ENCODE peak calls at places on chromosomes 1 and 21, in eight cellular contexts. D is aorta; F is left ventricle myocardium inferior; O is colonic mucosa; U is PC-9; J is transverse colon; H is CD4-positive, CD25-positive, alpha-beta regulatory T cell; M is right lobe of liver. Y is an unnamed sample. For H3K4me1, the result is how much of the 10 kb centered on the place peaks cover.

GRCh38 chr1:26717066-26717465 is 21.3 kb downstream of the ARID1A start:
- DNase-seq in M (no peak), J (no peak), D (no peak), O (no peak), H (no peak), F (no peak), U (no peak), Y (no peak)

GRCh38 chr1:17472814-17473213 is 33.3 kb upstream of the RCC2 start:
- DNase-seq in D (no peak), M (no peak), J (no peak), O (no peak), H (no peak), U (no peak), F (no peak), Y (no peak)

GRCh38 chr1:208931936-208932335 is 651.6 kb upstream of the CAMK1G start:
- DNase-seq in H (no peak), M (no peak), O (no peak), D (no peak), U (no peak), J (no peak), F (no peak), Y (peak)

GRCh38 chr1:31939484-31940329 is 1.5 kb upstream of the PTP4A2 start:
- DNase-seq in F (no peak), O (peak), U (peak), H (peak), M (peak), J (peak), D (no peak), Y (peak)

GRCh38 chr1:22723151-22723550 is 12.5 kb downstream of the EPHB2 start:
- DNase-seq in M (no peak), J (no peak), O (no peak), D (no peak), F (no peak), U (no peak), H (no peak), Y (no peak)

GRCh38 chr1:164495915-164496314 is 63.1 kb upstream of the PBX1 start:
- DNase-seq in D (no peak), J (no peak), U (no peak), H (no peak), M (no peak), F (no peak), O (no peak), Y (no peak)

GRCh38 chr1:236691348-236691747 is 5.0 kb downstream of the ACTN2 start:
- DNase-seq in U (no peak), F (no peak), M (no peak), H (no peak), J (no peak), D (no peak), O (no peak), Y (no peak)

GRCh38 chr21:41048636-41049035 is 119.3 kb upstream of the BACE2 start:
- DNase-seq in F (no peak), H (no peak), U (no peak), J (no peak), M (no peak), D (no peak), O (no peak), Y (no peak)

GRCh38 chr1:61588736-61589381 is 136.1 kb downstream of the TM2D1 start:
- DNase-seq in H (peak), D (no peak), U (peak), M (peak), J (peak), F (peak), O (peak), Y (peak)

GRCh38 chr1:70487910-70488665 is 77.0 kb downstream of the CTH start:
- DNase-seq in U (no peak), H (peak), D (no peak), M (no peak), O (peak), J (peak), F (no peak), Y (peak)

GRCh38 chr1:12052008-12052573 is 11.0 kb upstream of the TNFRSF8 start:
- DNase-seq in M (no peak), U (peak), F (peak), O (peak), J (peak), H (no peak), D (peak), Y (peak)
- H3K4me1 ChIP-seq in M (under half), U (under half), F (under half), O (under half), J (under half), H (under half), D (under half), Y (under half)

GRCh38 chr1:10242811-10243210 is 32.4 kb downstream of the KIF1B start:
- DNase-seq in F (no peak), U (no peak), D (no peak), J (no peak), M (peak), O (no peak), H (no peak), Y (no peak)
- H3K4me1 ChIP-seq in F (half or more), U (under half), D (under half), J (under half), M (under half), O (under half), H (under half), Y (under half)

GRCh38 chr1:19737413-19737812 is 62.3 kb downstream of the TMCO4 start:
- DNase-seq in J (no peak), H (no peak), M (no peak), D (no peak), U (peak), F (no peak), O (no peak), Y (no peak)
- H3K4me1 ChIP-seq in J (under half), H (under half), M (under half), D (under half), U (under half), F (under half), O (under half), Y (under half)

DNA sequence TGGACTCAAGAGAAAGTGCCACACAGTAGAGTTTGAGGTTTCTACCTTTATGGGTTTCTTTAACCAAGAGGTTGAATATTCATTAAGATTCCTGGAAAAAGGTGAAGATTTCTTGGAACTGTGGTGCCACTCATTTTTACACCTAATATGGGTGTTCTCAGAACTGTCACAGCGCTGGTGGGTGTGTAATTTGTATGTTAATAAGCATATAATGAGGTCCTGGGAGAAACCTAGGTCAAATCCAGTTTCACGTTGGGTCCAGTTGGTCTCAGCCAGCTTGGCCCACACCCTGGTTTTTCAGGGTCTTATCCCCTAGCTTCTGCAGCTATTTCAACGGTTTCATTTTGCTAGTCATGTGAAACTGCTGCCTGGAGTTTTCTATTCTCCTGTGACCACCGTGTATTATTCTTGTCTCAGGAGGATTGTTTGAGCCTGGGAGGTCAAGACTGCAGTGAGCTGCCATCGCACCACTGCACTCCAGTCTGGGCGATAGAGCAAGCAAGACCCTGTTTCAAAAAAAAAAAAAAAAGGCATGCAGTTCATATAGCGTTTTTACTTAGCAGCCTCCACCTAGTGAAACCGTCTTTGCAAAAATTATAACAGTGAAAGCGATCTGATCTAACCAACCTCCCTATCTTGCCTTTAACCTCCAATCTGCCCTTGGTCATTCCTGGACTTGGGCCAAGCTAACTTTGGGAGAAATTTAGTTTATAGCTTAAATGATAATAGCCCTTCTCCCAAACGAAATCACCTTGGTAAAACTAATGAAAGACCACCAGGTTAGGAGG is 43.9 kb upstream of the EYA3 start:
- DNase-seq in J (no peak), F (no peak), H (no peak), D (no peak), U (no peak), M (no peak), O (no peak), Y (no peak)
- H3K4me1 ChIP-seq in J (under half), F (under half), H (under half), D (under half), U (under half), M (under half), O (under half), Y (under half)

GRCh38 chr1:93667642-93668041 is 14.0 kb downstream of the BCAR3 start:
- DNase-seq in H (no peak), F (no peak), D (no peak), M (no peak), J (no peak), U (peak), O (no peak), Y (no peak)
- H3K4me1 ChIP-seq in H (under half), F (half or more), D (under half), M (under half), J (under half), U (half or more), O (under half), Y (half or more)

GRCh38 chr1:183870351-183871077 is 65.6 kb downstream of the RGL1 start:
- DNase-seq in H (no peak), O (peak), U (no peak), J (peak), F (peak), M (no peak), D (peak), Y (no peak)

GRCh38 chr1:183871568-183871967 is 66.6 kb downstream of the RGL1 start:
- DNase-seq in F (no peak), M (no peak), U (no peak), J (no peak), H (no peak), O (no peak), D (no peak), Y (no peak)

GRCh38 chr1:183871142-183871541 is 66.2 kb downstream of the RGL1 start:
- DNase-seq in M (no peak), H (no peak), O (no peak), J (no peak), D (no peak), U (no peak), F (no peak), Y (no peak)

GRCh38 chr1:183869230-183869629 is 64.3 kb downstream of the RGL1 start:
- DNase-seq in D (no peak), H (no peak), F (no peak), M (no peak), J (no peak), U (no peak), O (no peak), Y (no peak)

DNA sequence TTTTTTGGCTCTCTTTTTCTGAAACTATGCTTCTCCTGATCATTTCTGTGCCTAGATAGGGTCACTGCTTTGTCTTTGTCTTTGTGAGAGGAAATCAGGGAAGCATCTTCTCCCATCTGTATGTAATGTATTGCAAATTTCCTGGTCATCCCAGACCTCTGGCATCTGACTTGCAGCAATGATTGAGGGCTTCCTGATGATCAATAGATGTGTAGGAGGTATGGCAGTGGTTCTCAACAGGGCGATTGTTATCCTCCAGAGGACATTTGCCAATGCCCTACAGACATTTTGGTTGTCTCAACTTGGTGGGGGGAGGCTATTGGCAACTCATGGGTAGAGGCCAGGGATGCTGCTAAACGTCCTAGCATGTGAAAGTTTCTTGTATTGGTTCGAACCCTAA is 64.8 kb downstream of the RGL1 start:
- DNase-seq in J (no peak), U (no peak), D (no peak), M (no peak), H (no peak), O (no peak), F (no peak), Y (no peak)
- H3K4me1 ChIP-seq in J (under half), U (under half), D (under half), M (under half), H (under half), O (under half), F (half or more), Y (under half)

GRCh38 chr1:64043976-64044375 is 159.4 kb upstream of the UBE2U start:
- DNase-seq in H (no peak), U (no peak), M (no peak), O (no peak), J (no peak), D (peak), F (no peak), Y (no peak)
- H3K4me1 ChIP-seq in H (under half), U (under half), M (under half), O (under half), J (under half), D (under half), F (half or more), Y (under half)